ENCODE peak calls at places on chromosomes 1 and 21, in four cellular contexts. F is heart left ventricle, V is heart right ventricle, N is left lung. R is an unnamed sample.

GRCh38 chr21:33403128-33403785 is at the start of gene IFNGR2:
- DNase-seq in F (peak; percentile 84), V (peak; percentile 43), N (peak; percentile 92), R (peak; percentile 48)

GRCh38 chr1:111888740-111889376 is 100.6 kb downstream of the KCND3 start:
- DNase-seq in F (no peak), V (no peak), N (no peak), R (no peak)

GRCh38 chr1:202343652-202344349 is 2.1 kb upstream of the UBE2T start:
- DNase-seq in F (no peak), V (no peak), N (no peak), R (no peak)

GRCh38 chr1:163170331-163170730 is 32.4 kb downstream of the RGS5 start:
- DNase-seq in F (no peak), V (no peak), N (no peak), R (no peak)

GRCh38 chr21:37710555-37711293 is 205.5 kb downstream of the KCNJ6 start:
- DNase-seq in F (no peak), V (peak; percentile 16), N (peak; percentile 61), R (no peak)

GRCh38 chr21:25179116-25179515 is 428.2 kb downstream of the MRPL39 start:
- DNase-seq in F (no peak), V (no peak), N (no peak), R (no peak)

GRCh38 chr1:225825078-225825477 is 15.2 kb downstream of the EPHX1 start:
- DNase-seq in F (no peak), V (no peak), N (no peak), R (no peak)

GRCh38 chr1:9296850-9297249 is 4.2 kb downstream of the SPSB1 start:
- DNase-seq in F (peak; percentile 33), V (no peak), N (no peak), R (no peak)

GRCh38 chr1:155179107-155180031 is 5.7 kb downstream of the TRIM46 start:
- DNase-seq in F (peak; percentile 64), V (no peak), N (no peak), R (peak; percentile 14)

GRCh38 chr1:201042663-201043461 is 19.3 kb upstream of the KIF21B start:
- DNase-seq in F (no peak), V (peak; percentile 55), N (no peak), R (peak; percentile 43)

GRCh38 chr1:108845991-108846390 is 10.9 kb downstream of the AKNAD1 start:
- DNase-seq in F (no peak), V (no peak), N (no peak), R (no peak)

GRCh38 chr1:177044390-177044789 is 120.1 kb downstream of the ASTN1 start:
- DNase-seq in F (no peak), V (no peak), N (no peak), R (no peak)

GRCh38 chr1:63317007-63317813 is 5.2 kb upstream of the FOXD3 start:
- DNase-seq in F (peak; percentile 83), V (no peak), N (peak; percentile 96), R (no peak)

GRCh38 chr1:43867946-43868740 is 65.5 kb upstream of the ARTN start:
- DNase-seq in F (no peak), V (no peak), N (no peak), R (no peak)

GRCh38 chr1:20725189-20726106 is 7.1 kb downstream of the SH2D5 start:
- DNase-seq in F (no peak), V (no peak), N (no peak), R (no peak)

GRCh38 chr1:241934181-241934815 is 23.3 kb upstream of the BECN2 start:
- DNase-seq in F (no peak), V (no peak), N (no peak), R (no peak)

GRCh38 chr1:209705033-209705589 is 465 bp downstream of the HSD11B1 start:
- DNase-seq in F (no peak), V (no peak), N (no peak), R (no peak)

GRCh38 chr1:232628335-232629214 is 1.4 kb downstream of the SIPA1L2 start:
- DNase-seq in F (no peak), V (no peak), N (no peak), R (no peak)

GRCh38 chr1:197557302-197557701 is 218.0 kb downstream of the DENND1B start:
- DNase-seq in F (no peak), V (no peak), N (no peak), R (no peak)

GRCh38 chr1:230288641-230289349 is 137.3 kb downstream of the PGBD5 start:
- DNase-seq in F (no peak), V (no peak), N (peak; percentile 44), R (no peak)

GRCh38 chr1:212341090-212341489 is 55.9 kb downstream of the PPP2R5A start:
- DNase-seq in F (no peak), V (no peak), N (no peak), R (no peak)

GRCh38 chr1:12001996-12002493 is 17.3 kb upstream of the MIIP start:
- DNase-seq in F (no peak), V (peak; percentile 51), N (no peak), R (no peak)

GRCh38 chr21:26769613-26770188 is 75.5 kb downstream of the ADAMTS1 start:
- DNase-seq in F (no peak), V (peak; percentile 45), N (no peak), R (no peak)

GRCh38 chr1:226973898-226974543 is 33.9 kb downstream of the COQ8A start:
- DNase-seq in F (no peak), V (no peak), N (no peak), R (peak; percentile 82)

GRCh38 chr1:11729498-11730428 is 6.2 kb upstream of the AGTRAP start:
- DNase-seq in F (no peak), V (no peak), N (no peak), R (no peak)

GRCh38 chr21:35020902-35021301 is 28.2 kb downstream of the RUNX1 start:
- DNase-seq in F (no peak), V (no peak), N (no peak), R (no peak)

GRCh38 chr1:234722267-234722704 is 112.3 kb upstream of the IRF2BP2 start:
- DNase-seq in F (no peak), V (no peak), N (no peak), R (peak; percentile 68)

GRCh38 chr1:218850367-218850766 is 323.3 kb upstream of the LYPLAL1 start:
- DNase-seq in F (no peak), V (no peak), N (no peak), R (no peak)

GRCh38 chr1:75053207-75053606 is 81.0 kb upstream of the LHX8 start:
- DNase-seq in F (no peak), V (no peak), N (no peak), R (no peak)

GRCh38 chr1:246705368-246705767 is 18.8 kb upstream of the SCCPDH start:
- DNase-seq in F (no peak), V (no peak), N (no peak), R (no peak)

GRCh38 chr21:46092811-46093667 is 4.9 kb upstream of the COL6A2 start:
- DNase-seq in F (no peak), V (no peak), N (peak; percentile 28), R (peak; percentile 78)

GRCh38 chr1:21175324-21175669 is 1.4 kb downstream of the EIF4G3 start:
- DNase-seq in F (no peak), V (peak; percentile 63), N (no peak), R (no peak)

DNA sequence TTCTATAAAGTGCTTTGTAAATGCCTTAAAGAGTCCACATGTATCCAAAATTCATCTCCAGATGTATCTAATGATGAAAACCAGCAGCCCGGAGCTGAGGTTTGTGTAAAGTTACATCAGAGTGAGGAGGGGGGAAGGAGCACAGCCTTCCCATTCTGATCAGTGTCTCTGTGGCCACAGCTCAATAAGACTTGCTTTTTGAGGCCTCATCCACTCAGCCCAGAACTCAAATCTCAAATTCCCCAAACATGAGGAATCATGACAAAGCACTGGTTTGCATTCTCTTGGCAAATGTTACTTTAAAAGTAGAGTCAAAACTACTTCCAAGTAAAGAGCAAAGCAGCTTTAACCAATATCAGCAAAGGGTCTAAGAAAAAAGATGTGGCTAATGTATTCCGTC is 30.8 kb downstream of the CCN1 start:
- DNase-seq in F (no peak), V (no peak), N (no peak), R (no peak)
- H3K4me1 ChIP-seq in F (peaks cover 15% of the 10 kb centered on the region), V (peaks cover 10% of the 10 kb centered on the region), N (peaks cover 10% of the 10 kb centered on the region), R (no peaks in the 10 kb centered on the region)

DNA sequence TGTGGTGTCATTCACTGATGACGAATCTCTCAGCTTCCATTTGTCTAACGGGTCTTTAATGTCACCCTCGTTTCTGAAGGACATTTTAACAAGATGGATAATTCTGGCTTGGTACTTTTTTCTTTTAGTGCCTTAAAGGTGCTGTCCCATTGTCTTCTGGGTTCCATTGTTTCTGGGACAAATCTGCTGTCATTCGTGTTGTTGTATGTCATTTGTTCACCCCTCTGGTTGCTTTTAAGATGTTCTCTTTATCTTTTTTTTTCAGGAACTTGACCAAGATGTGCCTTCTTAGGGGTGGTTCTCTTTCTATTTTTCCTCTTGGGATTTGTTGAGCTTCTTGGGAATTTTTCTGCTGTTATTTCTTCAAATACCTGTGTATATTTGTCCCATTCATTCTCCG is 14.0 kb upstream of the MMEL1 start:
- DNase-seq in F (no peak), V (no peak), N (no peak), R (no peak)
- H3K9me3 ChIP-seq in F (peaks cover 30% of the 10 kb centered on the region), V (peaks cover 27% of the 10 kb centered on the region), N (no peaks in the 10 kb centered on the region), R (no peaks in the 10 kb centered on the region)

GRCh38 chr1:193181985-193182384 is 4.4 kb downstream of the B3GALT2 start:
- DNase-seq in F (no peak), V (peak; percentile 25), N (no peak), R (no peak)
- TF ChIP-seq CTCF in F (no peak), V (no peak), N (no peak), R (no peak)

DNA sequence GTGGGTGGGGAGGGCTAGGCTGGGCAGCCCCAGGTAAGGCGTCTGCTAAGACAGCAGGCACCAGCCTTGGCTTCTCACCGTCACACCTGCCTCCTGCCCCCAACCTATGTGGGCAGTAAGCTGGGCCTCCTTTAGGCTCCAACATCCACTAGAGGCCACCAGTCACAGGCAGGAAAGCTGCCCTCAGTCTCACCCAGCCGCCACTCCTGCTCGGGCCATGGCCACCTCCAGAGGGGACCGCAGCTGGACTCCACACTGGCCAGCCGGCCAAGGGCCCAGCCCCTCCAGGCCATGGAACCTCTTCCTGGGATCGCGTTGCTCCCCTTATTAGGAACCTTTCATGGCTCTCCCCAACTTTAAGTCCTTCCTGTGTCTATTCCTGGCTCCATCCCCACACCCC is 74.5 kb downstream of the MRPL37 start:
- DNase-seq in F (no peak), V (no peak), N (peak; percentile 73), R (no peak)
- H3K4me1 ChIP-seq in F (peaks cover 68% of the 10 kb centered on the region), V (peaks cover 75% of the 10 kb centered on the region), N (peaks cover 47% of the 10 kb centered on the region), R (peaks cover 45% of the 10 kb centered on the region)

GRCh38 chr1:157478030-157478429 is 74.3 kb downstream of the FCRL5 start:
- DNase-seq in F (no peak), V (no peak), N (no peak), R (no peak)
- H3K9me3 ChIP-seq in F (peaks cover 25% of the 10 kb centered on the region), V (peaks cover 22% of the 10 kb centered on the region), N (no peaks in the 10 kb centered on the region), R (peaks cover 3% of the 10 kb centered on the region)

GRCh38 chr1:33500547-33500946 is 28.1 kb downstream of the ZSCAN20 start:
- DNase-seq in F (no peak), V (no peak), N (no peak), R (no peak)
- TF ChIP-seq CTCF in F (no peak), V (no peak), N (no peak), R (no peak)

GRCh38 chr1:45679123-45679522 is 7.2 kb downstream of the GPBP1L1 start:
- DNase-seq in F (no peak), V (no peak), N (no peak), R (no peak)
- H3K4me1 ChIP-seq in F (peaks cover 35% of the 10 kb centered on the region), V (peaks cover 82% of the 10 kb centered on the region), N (peaks cover 88% of the 10 kb centered on the region), R (peaks cover 13% of the 10 kb centered on the region)